ENCODE peak calls at places on chromosome 22, in six cellular contexts. One of them, this sample, is unnamed.

GRCh38 chr22:45645526-45646414 is 25.9 kb upstream of the ATXN10 start:
- DNase-seq in NCI-H345: peak
- DNase-seq in adrenal gland: peak
- DNase-seq in dorsolateral prefrontal cortex: peak
- DNase-seq in heart right ventricle: peak
- DNase-seq in putamen: peak
- DNase-seq in this sample: peak

GRCh38 chr22:44782286-44782830 is 30.0 kb downstream of the ARHGAP8 start:
- DNase-seq in NCI-H345: no peak
- DNase-seq in adrenal gland: no peak
- DNase-seq in dorsolateral prefrontal cortex: no peak
- DNase-seq in heart right ventricle: no peak
- DNase-seq in putamen: no peak
- DNase-seq in this sample: no peak

GRCh38 chr22:31122532-31123291 is at the start of gene INPP5J:
- DNase-seq in NCI-H345: peak
- DNase-seq in adrenal gland: peak
- DNase-seq in dorsolateral prefrontal cortex: peak
- DNase-seq in heart right ventricle: peak
- DNase-seq in putamen: no peak
- DNase-seq in this sample: peak

GRCh38 chr22:41216984-41217383 is 11.9 kb downstream of the L3MBTL2 start:
- DNase-seq in NCI-H345: no peak
- DNase-seq in adrenal gland: no peak
- DNase-seq in dorsolateral prefrontal cortex: no peak
- DNase-seq in heart right ventricle: no peak
- DNase-seq in putamen: no peak
- DNase-seq in this sample: no peak

GRCh38 chr22:41181349-41182241 is 23.5 kb upstream of the L3MBTL2 start:
- DNase-seq in NCI-H345: no peak
- DNase-seq in adrenal gland: no peak
- DNase-seq in dorsolateral prefrontal cortex: no peak
- DNase-seq in heart right ventricle: no peak
- DNase-seq in putamen: no peak
- DNase-seq in this sample: no peak

GRCh38 chr22:26527574-26528465 is 15.5 kb upstream of the TFIP11 start:
- DNase-seq in NCI-H345: no peak
- DNase-seq in adrenal gland: no peak
- DNase-seq in dorsolateral prefrontal cortex: no peak
- DNase-seq in heart right ventricle: peak
- DNase-seq in putamen: no peak
- DNase-seq in this sample: no peak

GRCh38 chr22:48084041-48084748 is 1321.7 kb downstream of the TBC1D22A start:
- DNase-seq in NCI-H345: no peak
- DNase-seq in adrenal gland: no peak
- DNase-seq in dorsolateral prefrontal cortex: no peak
- DNase-seq in heart right ventricle: no peak
- DNase-seq in putamen: no peak
- DNase-seq in this sample: no peak

GRCh38 chr22:19353363-19354131 is 62.0 kb upstream of the CLTCL1 start:
- DNase-seq in NCI-H345: no peak
- DNase-seq in adrenal gland: no peak
- DNase-seq in dorsolateral prefrontal cortex: no peak
- DNase-seq in heart right ventricle: no peak
- DNase-seq in putamen: no peak
- DNase-seq in this sample: no peak

GRCh38 chr22:45064313-45065268 is 54.8 kb upstream of the PHF21B start:
- DNase-seq in NCI-H345: no peak
- DNase-seq in adrenal gland: no peak
- DNase-seq in dorsolateral prefrontal cortex: no peak
- DNase-seq in heart right ventricle: no peak
- DNase-seq in putamen: no peak
- DNase-seq in this sample: no peak

GRCh38 chr22:17552737-17553136 is 10.6 kb upstream of the SLC25A18 start:
- DNase-seq in NCI-H345: no peak
- DNase-seq in adrenal gland: no peak
- DNase-seq in dorsolateral prefrontal cortex: no peak
- DNase-seq in heart right ventricle: no peak
- DNase-seq in putamen: no peak
- DNase-seq in this sample: no peak

GRCh38 chr22:42769574-42770447 is 49.1 kb upstream of the A4GALT start:
- DNase-seq in NCI-H345: no peak
- DNase-seq in adrenal gland: peak
- DNase-seq in dorsolateral prefrontal cortex: no peak
- DNase-seq in heart right ventricle: peak
- DNase-seq in putamen: no peak
- DNase-seq in this sample: no peak